ENCODE peak calls at places on chromosomes 6 and 20, in ten cellular contexts. G is activated B cell treated with CpG ODN at 0.5 μM for 24 hours; T is mammary epithelial cell; E is fibroblast of lung; R is CD4-positive, alpha-beta T cell; M is tibial artery; W is hepatocyte; H is heart left ventricle; C is spleen; V is A549. B is an unnamed sample.

GRCh38 chr6:18260448-18261106 is 3.8 kb downstream of the DEK start:
- DNase-seq in G (peak; percentile 42), T (peak; percentile 83), E (peak; percentile 67), R (no peak), M (no peak), W (no peak), H (no peak), C (no peak), V (no peak), B (peak; percentile 71)

GRCh38 chr6:27161946-27162603 is 85.4 kb upstream of the PRSS16 start:
- DNase-seq in G (no peak), T (peak; percentile 77), E (peak; percentile 70), R (no peak), M (no peak), W (peak; percentile 42), H (no peak), C (no peak), V (no peak), B (no peak)

GRCh38 chr6:35688605-35689322 is at the start of gene FKBP5:
- DNase-seq in G (peak; percentile 86), T (peak; percentile 89), E (peak; percentile 87), R (peak; percentile 82), M (peak; percentile 97), W (peak; percentile 95), H (peak; percentile 98), C (peak; percentile 98), V (peak; percentile 68), B (peak; percentile 92)

GRCh38 chr20:62337558-62338293 is 29.4 kb downstream of the LAMA5 start:
- DNase-seq in G (peak; percentile 50), T (no peak), E (no peak), R (no peak), M (no peak), W (no peak), H (no peak), C (peak; percentile 90), V (no peak), B (no peak)

GRCh38 chr6:113457156-113457555 is 400.0 kb upstream of the MARCKS start:
- DNase-seq in G (no peak), T (no peak), E (peak; percentile 98), R (no peak), M (peak; percentile 29), W (peak; percentile 21), H (no peak), C (no peak), V (no peak), B (no peak)

GRCh38 chr6:155541976-155542375 is 86.3 kb upstream of the NOX3 start:
- DNase-seq in G (no peak), T (no peak), E (no peak), R (no peak), M (no peak), W (no peak), H (no peak), C (no peak), V (no peak), B (no peak)

GRCh38 chr6:155832596-155832995 is 377.0 kb upstream of the NOX3 start:
- DNase-seq in G (no peak), T (peak; percentile 3), E (peak; percentile 79), R (no peak), M (no peak), W (no peak), H (no peak), C (no peak), V (no peak), B (no peak)

GRCh38 chr6:131948692-131949614 is 2.2 kb downstream of the CCN2 start:
- DNase-seq in G (no peak), T (peak; percentile 43), E (peak; percentile 84), R (no peak), M (no peak), W (peak; percentile 38), H (peak; percentile 45), C (no peak), V (no peak), B (no peak)

GRCh38 chr6:149028767-149029405 is 282.1 kb downstream of the UST start:
- DNase-seq in G (no peak), T (peak; percentile 61), E (peak; percentile 87), R (peak; percentile 60), M (peak; percentile 34), W (peak; percentile 92), H (peak; percentile 30), C (no peak), V (peak; percentile 32), B (no peak)

DNA sequence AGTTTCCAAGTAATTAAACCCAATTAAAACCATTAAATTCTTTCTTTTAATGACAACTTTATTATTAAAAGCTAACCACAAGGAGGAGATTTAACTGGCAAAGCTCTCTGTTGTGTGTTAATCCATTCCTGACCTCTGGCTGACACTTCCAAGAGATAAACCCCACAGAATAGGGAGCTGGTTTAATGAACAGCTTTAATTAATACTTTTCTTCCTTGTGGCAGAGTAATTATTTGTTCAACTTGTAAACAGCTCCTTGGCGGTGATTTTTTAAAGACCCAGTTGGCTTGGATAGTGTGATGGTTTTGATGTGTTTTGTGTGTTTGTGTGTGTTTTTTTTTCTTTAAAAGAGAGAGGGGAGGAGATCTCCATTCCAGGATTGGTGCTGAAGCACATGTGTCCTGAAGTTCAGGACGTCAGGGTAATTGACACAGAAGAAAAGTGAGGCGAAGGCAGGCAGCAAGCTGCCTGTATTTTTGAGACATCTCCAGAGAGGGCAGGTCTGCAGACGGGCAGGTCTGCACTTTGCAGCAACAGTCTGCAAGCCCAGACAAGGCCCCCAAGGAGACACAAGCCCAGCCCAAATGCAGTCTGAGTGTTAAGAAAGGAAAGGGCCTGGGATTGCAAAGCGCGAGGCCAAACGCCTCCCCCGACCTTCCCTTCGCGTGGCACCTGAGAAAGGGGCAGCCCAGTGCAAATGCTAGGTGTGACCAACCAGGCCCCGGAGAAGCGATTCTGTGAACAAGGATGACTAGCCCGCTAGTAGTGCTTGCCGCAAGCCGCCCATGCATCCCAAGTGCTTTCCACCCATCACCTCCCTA is 230.7 kb downstream of the ZMYND8 start:
- DNase-seq in G (no peak), T (peak; percentile 94), E (peak; percentile 64), R (no peak), M (no peak), W (no peak), H (no peak), C (no peak), V (no peak), B (no peak)
- TF ChIP-seq CTCF in G (no peak), T (peak; percentile 11), E (no peak), R (no peak), M (no peak), W (no peak), H (no peak), C (no peak), V (no peak), B (no peak)

GRCh38 chr6:105304366-105304765 is 98.5 kb downstream of the PREP start:
- DNase-seq in G (no peak), T (no peak), E (no peak), R (no peak), M (no peak), W (no peak), H (no peak), C (no peak), V (no peak), B (no peak)

GRCh38 chr6:105301756-105302616 is 100.9 kb downstream of the PREP start:
- DNase-seq in G (no peak), T (no peak), E (no peak), R (no peak), M (no peak), W (no peak), H (no peak), C (no peak), V (no peak), B (no peak)

GRCh38 chr6:105301072-105301503 is 101.8 kb downstream of the PREP start:
- DNase-seq in G (no peak), T (no peak), E (peak; percentile 49), R (no peak), M (no peak), W (peak; percentile 23), H (peak; percentile 63), C (no peak), V (no peak), B (no peak)

GRCh38 chr6:105300090-105300489 is 102.8 kb downstream of the PREP start:
- DNase-seq in G (no peak), T (no peak), E (peak; percentile 55), R (no peak), M (no peak), W (no peak), H (no peak), C (no peak), V (no peak), B (no peak)

DNA sequence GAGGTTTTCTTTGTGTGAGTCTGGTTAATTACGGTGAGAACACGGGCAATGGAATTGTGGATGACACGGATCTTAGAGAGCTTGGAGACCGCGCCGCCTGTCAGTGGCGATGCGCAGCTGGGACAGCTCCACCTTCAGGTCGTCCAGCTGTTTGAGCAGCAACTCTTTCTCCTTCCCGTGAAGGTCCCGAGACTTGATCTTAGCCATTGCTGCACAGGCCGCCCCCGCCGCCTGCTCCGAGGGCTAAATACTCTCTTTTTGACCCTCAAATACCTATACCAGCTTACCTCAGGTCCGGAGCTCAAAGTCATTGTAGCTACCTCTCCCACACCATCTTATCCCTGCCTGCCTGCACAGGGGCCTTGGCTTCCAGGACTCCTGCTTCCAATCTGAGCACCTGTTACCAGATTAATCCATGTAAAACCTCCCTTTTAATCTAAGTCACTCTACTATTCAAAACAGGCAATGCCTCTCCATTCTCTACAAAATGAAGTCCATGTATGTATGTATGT is 100.2 kb downstream of the PREP start:
- DNase-seq in G (no peak), T (no peak), E (no peak), R (no peak), M (no peak), W (no peak), H (no peak), C (no peak), V (no peak), B (no peak)
- TF ChIP-seq CTCF in G (no peak), T (peak; percentile 1), E (no peak), R (no peak), M (no peak), W (no peak), H (no peak), C (no peak), V (no peak), B (no peak)

GRCh38 chr20:57332105-57333089 is 2.8 kb downstream of the SPO11 start:
- DNase-seq in G (no peak), T (peak; percentile 8), E (no peak), R (no peak), M (no peak), W (peak; percentile 43), H (no peak), C (no peak), V (no peak), B (no peak)
- TF ChIP-seq CTCF in G (no peak), T (peak; percentile 77), E (no peak), R (no peak), M (no peak), W (peak; percentile 55), H (no peak), C (no peak), V (peak; percentile 35), B (no peak)

GRCh38 chr20:36861875-36862801 is 13.8 kb upstream of the TLDC2 start:
- DNase-seq in G (no peak), T (peak; percentile 99), E (peak; percentile 79), R (no peak), M (peak; percentile 93), W (peak; percentile 77), H (peak; percentile 91), C (peak; percentile 76), V (peak; percentile 96), B (no peak)
- TF ChIP-seq CTCF in G (no peak), T (no peak), E (no peak), R (no peak), M (no peak), W (no peak), H (no peak), C (no peak), V (no peak), B (no peak)

GRCh38 chr6:158565482-158566040 is 5.7 kb downstream of the TMEM181 start:
- DNase-seq in G (no peak), T (no peak), E (no peak), R (no peak), M (no peak), W (no peak), H (no peak), C (no peak), V (no peak), B (no peak)
- TF ChIP-seq CTCF in G (no peak), T (peak; percentile 33), E (no peak), R (no peak), M (no peak), W (no peak), H (no peak), C (no peak), V (no peak), B (no peak)